ENCODE peak calls at places on chromosomes 6 and 20, in five cellular contexts. S is adrenal gland, M is Peyer's patch, V is colonic mucosa, B is GM12865. L is an unnamed sample.

GRCh38 chr20:51811040-51811351 is 8.7 kb upstream of the SALL4 start:
- DNase-seq in M (no peak), S (no peak), V (no peak), B (no peak), L (no peak)

GRCh38 chr6:43916091-43916923 is 146.3 kb downstream of the VEGFA start:
- DNase-seq in B (no peak), V (peak; percentile 53), M (no peak), S (peak; percentile 69), L (no peak)

GRCh38 chr6:152503541-152503940 is 133.6 kb downstream of the SYNE1 start:
- DNase-seq in V (no peak), S (no peak), B (no peak), M (no peak), L (no peak)

GRCh38 chr6:139349464-139350020 is 24.9 kb downstream of the CITED2 start:
- DNase-seq in V (no peak), S (no peak), B (no peak), M (no peak), L (no peak)

GRCh38 chr20:59623133-59623532 is 18.8 kb downstream of the PHACTR3 start:
- DNase-seq in S (no peak), V (no peak), M (no peak), B (no peak), L (no peak)

GRCh38 chr20:32387262-32387661 is 29.1 kb downstream of the ASXL1 start:
- DNase-seq in S (no peak), M (no peak), V (no peak), B (peak; percentile 29), L (no peak)

GRCh38 chr20:60583741-60584140 is 625.5 kb downstream of the CDH26 start:
- DNase-seq in S (no peak), M (no peak), B (no peak), V (no peak), L (no peak)

GRCh38 chr6:109867009-109867969 is 110.8 kb upstream of the GPR6 start:
- DNase-seq in V (no peak), S (peak; percentile 72), B (no peak), M (no peak), L (no peak)

GRCh38 chr6:125201961-125202729 is 48.6 kb downstream of the TPD52L1 start:
- DNase-seq in S (peak; percentile 51), B (no peak), M (no peak), V (peak; percentile 78), L (no peak)

GRCh38 chr6:112065426-112065986 is 11.6 kb downstream of the CCN6 start:
- DNase-seq in S (no peak), B (no peak), V (no peak), M (no peak), L (no peak)

GRCh38 chr20:61932711-61933480 is 132.8 kb downstream of the TAF4 start:
- DNase-seq in S (no peak), M (no peak), V (no peak), B (no peak), L (no peak)

GRCh38 chr6:139925894-139926641 is 551.6 kb upstream of the CITED2 start:
- DNase-seq in V (peak; percentile 35), M (no peak), S (no peak), B (no peak), L (peak; percentile 84)

GRCh38 chr6:131828946-131829345 is 21.1 kb downstream of the ENPP1 start:
- DNase-seq in B (no peak), M (no peak), S (no peak), V (no peak), L (no peak)

GRCh38 chr20:57574954-57575353 is 14.0 kb downstream of the PCK1 start:
- DNase-seq in V (no peak), S (no peak), B (no peak), M (no peak), L (no peak)

GRCh38 chr6:53605543-53606235 is 59.9 kb downstream of the KLHL31 start:
- DNase-seq in M (no peak), S (no peak), B (no peak), V (no peak), L (no peak)

GRCh38 chr20:20573797-20574196 is 138.6 kb downstream of the RALGAPA2 start:
- DNase-seq in V (no peak), S (no peak), B (no peak), M (no peak), L (no peak)

GRCh38 chr6:2242311-2242710 is 3.1 kb downstream of the GMDS start:
- DNase-seq in V (no peak), B (no peak), S (no peak), M (no peak), L (no peak)

DNA sequence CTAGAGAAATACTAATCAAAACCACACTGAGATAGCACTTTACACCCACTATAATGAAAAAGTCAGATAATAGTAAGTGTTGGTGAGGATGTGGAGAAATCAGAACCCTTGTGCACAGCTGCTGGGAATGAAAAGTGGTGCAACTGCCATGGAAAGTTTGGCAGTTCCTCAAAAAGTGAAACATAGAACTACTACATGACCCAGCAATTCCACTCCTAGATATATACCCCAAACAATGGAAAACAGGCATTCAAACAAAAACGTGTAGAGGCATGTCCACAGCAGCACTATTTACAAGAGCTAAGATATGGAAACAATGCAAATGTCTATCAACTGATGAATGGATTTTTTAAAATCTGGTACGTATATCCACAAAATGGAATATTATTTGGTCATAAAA is 117.5 kb upstream of the C6orf118 start:
- DNase-seq in B (no peak), M (no peak), V (no peak), S (no peak), L (no peak)
- TF ChIP-seq CTCF in B (no peak), M (no peak), V (no peak), S (no peak), L (no peak)

GRCh38 chr20:11459090-11459877 is 458.4 kb upstream of the BTBD3 start:
- DNase-seq in M (no peak), V (no peak), S (no peak), B (peak; percentile 9), L (no peak)
- TF ChIP-seq CTCF in M (no peak), V (no peak), S (no peak), B (no peak), L (no peak)

DNA sequence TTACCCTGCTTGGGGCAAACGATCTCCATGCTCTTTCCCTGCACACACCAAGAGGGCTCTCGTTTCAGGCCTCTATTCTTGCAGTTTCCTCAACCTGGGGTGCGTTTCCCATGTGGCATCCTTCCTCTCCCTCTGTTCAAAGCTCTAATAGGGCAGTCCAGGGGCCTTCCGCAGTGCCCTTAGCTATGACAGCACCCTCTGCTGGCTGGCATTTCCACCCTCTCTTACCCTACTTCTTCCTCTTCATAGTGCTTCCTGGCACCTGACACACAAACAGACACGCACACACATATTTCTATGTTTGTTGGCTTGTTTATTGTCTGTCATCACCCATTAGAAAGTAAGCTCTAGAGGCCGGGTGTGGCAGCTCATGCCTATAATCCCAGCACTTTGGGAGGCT is 294.0 kb downstream of the CLIC5 start:
- DNase-seq in B (no peak), M (no peak), V (no peak), S (no peak), L (no peak)
- TF ChIP-seq CTCF in B (no peak), M (no peak), V (no peak), S (no peak), L (no peak)

DNA sequence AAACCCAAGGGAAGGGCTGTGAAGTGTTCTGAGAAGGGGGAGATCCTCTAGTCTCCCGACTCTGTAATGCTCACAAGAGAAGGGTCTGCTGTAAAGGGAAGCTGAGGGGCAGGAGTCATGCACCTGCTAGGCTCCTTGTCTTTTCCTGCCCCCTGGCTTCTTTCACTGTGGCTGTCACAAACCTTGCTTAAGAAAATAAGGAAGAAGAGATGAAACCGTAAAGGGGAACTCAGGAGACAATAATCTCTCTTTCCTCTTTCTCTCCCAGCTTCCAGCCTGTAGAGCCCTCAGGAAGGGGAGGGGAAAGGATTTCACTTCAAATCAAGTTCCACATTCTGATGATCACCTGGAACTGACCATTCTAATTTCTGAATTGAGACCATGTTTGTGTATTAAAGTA is 26.3 kb downstream of the SLC13A3 start:
- DNase-seq in S (no peak), V (no peak), B (no peak), M (no peak), L (no peak)
- TF ChIP-seq CTCF in S (no peak), V (no peak), B (no peak), M (no peak), L (no peak)

GRCh38 chr20:16518068-16518783 is 55.0 kb downstream of the KIF16B start:
- DNase-seq in V (peak; percentile 57), M (no peak), B (peak; percentile 54), S (peak; percentile 41), L (no peak)
- TF ChIP-seq CTCF in V (peak; percentile 63), M (peak; percentile 64), B (peak; percentile 43), S (peak; percentile 67), L (peak; percentile 69)

DNA sequence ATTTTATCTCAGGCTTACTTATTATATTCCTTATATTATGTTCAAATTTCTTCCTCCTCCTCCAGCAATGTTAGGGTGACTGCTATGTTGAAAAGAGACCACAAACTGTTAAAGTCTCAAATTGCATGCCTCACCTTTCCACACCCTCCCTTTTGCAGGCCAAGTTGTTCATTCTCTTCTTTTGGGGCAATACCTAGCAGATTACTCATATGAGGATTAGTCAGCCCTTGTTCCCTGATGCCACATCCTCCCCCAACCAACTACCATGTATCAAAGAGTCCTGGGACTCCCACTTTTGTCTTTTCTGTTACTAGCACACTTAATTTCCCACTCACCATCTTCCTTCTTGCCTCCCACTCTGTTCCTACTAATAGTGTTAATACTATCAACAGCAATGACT is 434.7 kb downstream of the BCKDHB start:
- DNase-seq in B (no peak), V (no peak), S (no peak), M (no peak), L (no peak)
- TF ChIP-seq CTCF in B (no peak), V (no peak), S (no peak), M (no peak), L (no peak)

GRCh38 chr20:17790308-17790707 is 90.5 kb downstream of the BANF2 start:
- DNase-seq in V (no peak), M (no peak), B (no peak), S (no peak), L (no peak)
- TF ChIP-seq CTCF in V (no peak), M (no peak), B (no peak), S (no peak), L (no peak)

GRCh38 chr6:3835055-3835731 is 14.0 kb upstream of the FAM50B start:
- DNase-seq in V (peak; percentile 23), S (peak; percentile 57), M (no peak), B (no peak), L (peak; percentile 56)
- TF ChIP-seq CTCF in V (no peak), S (no peak), M (peak; percentile 69), B (no peak), L (no peak)

DNA sequence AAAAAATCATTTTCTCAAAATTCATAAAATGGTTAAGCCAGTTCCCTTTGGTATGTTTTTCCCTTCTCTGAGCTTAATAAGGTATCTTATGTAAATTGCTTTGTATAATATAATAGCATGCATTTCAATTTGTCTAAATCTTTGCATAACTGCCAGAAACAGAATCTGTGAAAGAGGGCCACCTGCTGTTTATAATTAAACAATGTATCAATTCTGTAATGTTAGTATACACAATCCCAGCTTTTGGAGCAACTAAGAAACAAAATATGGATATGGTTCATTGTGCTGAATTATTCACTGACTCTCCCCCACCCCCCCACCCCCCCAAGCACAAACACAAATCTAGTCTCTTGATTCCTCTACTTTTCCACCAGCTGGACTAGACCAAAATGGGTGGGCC is 54.8 kb downstream of the GPX5 start:
- DNase-seq in V (no peak), B (no peak), S (no peak), M (no peak), L (no peak)
- TF ChIP-seq CTCF in V (no peak), B (no peak), S (no peak), M (no peak), L (no peak)

L was measured in osteocyte.